ENCODE peak calls at places on chromosomes 12 and 14, in four cellular contexts. N is GM12878, K is K562, X is H1. P is an unnamed sample.

GRCh38 chr12:44876554-44877275 is 600 bp upstream of the NELL2 start:
- DNase-seq in X (peak; percentile 27), K (peak; percentile 22), N (no peak), P (no peak)

GRCh38 chr14:96162265-96162664 is 42.4 kb upstream of the BDKRB2 start:
- DNase-seq in X (no peak), K (no peak), N (no peak), P (no peak)

GRCh38 chr12:55929306-55929791 is 1.6 kb upstream of the DGKA start:
- DNase-seq in X (no peak), N (peak; percentile 70), K (no peak), P (no peak)

GRCh38 chr12:6836851-6837250 is 3.9 kb upstream of the GNB3 start:
- DNase-seq in N (no peak), X (no peak), K (no peak), P (no peak)

GRCh38 chr14:82055511-82055910 is 521.9 kb upstream of the SEL1L start:
- DNase-seq in N (no peak), X (no peak), K (no peak), P (no peak)

GRCh38 chr12:76346236-76346635 is 2.0 kb downstream of the BBS10 start:
- DNase-seq in N (no peak), X (no peak), K (no peak), P (no peak)

GRCh38 chr12:93167841-93168492 is 209.8 kb upstream of the NUDT4 start:
- DNase-seq in K (no peak), X (peak; percentile 10), N (peak; percentile 95), P (peak; percentile 20)

GRCh38 chr12:80040075-80040738 is 59.1 kb upstream of the OTOGL start:
- DNase-seq in N (no peak), K (no peak), X (no peak), P (no peak)

GRCh38 chr12:11855993-11856374 is 206.5 kb downstream of the ETV6 start:
- DNase-seq in X (no peak), N (no peak), K (no peak), P (no peak)

GRCh38 chr14:103696027-103696402 is 19.2 kb downstream of the XRCC3 start:
- DNase-seq in K (no peak), X (no peak), N (no peak), P (no peak)

GRCh38 chr12:78671295-78671694 is 193.3 kb upstream of the SYT1 start:
- DNase-seq in X (no peak), N (no peak), K (no peak), P (no peak)

GRCh38 chr14:70857499-70857895 is 48.2 kb upstream of the MAP3K9 start:
- DNase-seq in N (no peak), K (no peak), X (no peak), P (no peak)

GRCh38 chr14:106551265-106551664 is 1024.9 kb downstream of the TMEM121 start:
- DNase-seq in N (no peak), K (no peak), X (no peak), P (no peak)

GRCh38 chr14:22614240-22614799 is 16.2 kb downstream of the ABHD4 start:
- DNase-seq in K (no peak), X (no peak), N (no peak), P (peak; percentile 83)

GRCh38 chr12:114729731-114730130 is 45.8 kb upstream of the TBX3 start:
- DNase-seq in N (no peak), X (no peak), K (no peak), P (no peak)

GRCh38 chr14:104224516-104225281 is 86.3 kb downstream of the KIF26A start:
- DNase-seq in K (peak; percentile 52), N (no peak), X (no peak), P (no peak)

GRCh38 chr14:70832536-70833305 is 23.4 kb upstream of the MAP3K9 start:
- DNase-seq in N (no peak), X (no peak), K (no peak), P (no peak)

GRCh38 chr14:95445676-95446075 is 70.8 kb downstream of the SYNE3 start:
- DNase-seq in K (no peak), N (no peak), X (no peak), P (no peak)

GRCh38 chr14:54837508-54838149 is 65.0 kb downstream of the GCH1 start:
- DNase-seq in X (no peak), K (no peak), N (no peak), P (peak; percentile 93)

GRCh38 chr14:59362533-59362932 is 102.6 kb downstream of the GPR135 start:
- DNase-seq in N (no peak), K (no peak), X (no peak), P (no peak)

GRCh38 chr14:22884721-22885523 is 1.9 kb downstream of the REM2 start:
- DNase-seq in N (no peak), X (no peak), K (no peak), P (no peak)

GRCh38 chr12:103680591-103681065 is 93.6 kb downstream of the STAB2 start:
- DNase-seq in K (peak; percentile 37), N (no peak), X (no peak), P (no peak)

GRCh38 chr14:23725980-23726746 is 90.0 kb downstream of the DHRS2 start:
- DNase-seq in K (no peak), N (no peak), X (no peak), P (no peak)

GRCh38 chr14:96584199-96584906 is 82.2 kb downstream of the PAPOLA start:
- DNase-seq in X (peak; percentile 43), K (peak; percentile 72), N (no peak), P (peak; percentile 65)

GRCh38 chr14:68306934-68307758 is 485.7 kb downstream of the ZFP36L1 start:
- DNase-seq in N (no peak), X (no peak), K (no peak), P (peak; percentile 48)

GRCh38 chr12:65895759-65896656 is 71.7 kb downstream of the HMGA2 start:
- DNase-seq in K (no peak), X (no peak), N (no peak), P (peak; percentile 97)

GRCh38 chr12:49954863-49955830 is 4.6 kb downstream of the AQP2 start:
- DNase-seq in K (no peak), N (no peak), X (no peak), P (no peak)

GRCh38 chr12:110538869-110539622 is 36.9 kb downstream of the RAD9B start:
- DNase-seq in X (no peak), N (no peak), K (no peak), P (no peak)

GRCh38 chr12:43154498-43155045 is 397.4 kb downstream of the ADAMTS20 start:
- DNase-seq in X (no peak), K (no peak), N (no peak), P (no peak)
- TF ChIP-seq HDAC2 in X (no peak), K (no peak), N (no peak), P (no peak)

GRCh38 chr14:74558655-74559054 is 53.4 kb downstream of the LTBP2 start:
- DNase-seq in X (no peak), K (no peak), N (no peak), P (no peak)
- TF ChIP-seq BRCA1 in X (no peak), K (no peak), N (no peak), P (no peak)

GRCh38 chr12:24853588-24853987 is 95.3 kb downstream of the BCAT1 start:
- DNase-seq in K (no peak), X (no peak), N (no peak), P (no peak)
- TF ChIP-seq HDAC2 in K (no peak), X (no peak), N (no peak), P (no peak)

GRCh38 chr12:16323638-16324037 is 23.8 kb upstream of the MGST1 start:
- DNase-seq in K (no peak), N (no peak), X (no peak), P (no peak)

GRCh38 chr12:16324772-16325171 is 22.7 kb upstream of the MGST1 start:
- DNase-seq in K (no peak), N (no peak), X (no peak), P (no peak)

GRCh38 chr12:16323010-16323409 is 24.4 kb upstream of the MGST1 start:
- DNase-seq in N (no peak), K (no peak), X (no peak), P (no peak)

GRCh38 chr12:16325426-16325825 is 22.0 kb upstream of the MGST1 start:
- DNase-seq in N (no peak), K (no peak), X (no peak), P (no peak)

DNA sequence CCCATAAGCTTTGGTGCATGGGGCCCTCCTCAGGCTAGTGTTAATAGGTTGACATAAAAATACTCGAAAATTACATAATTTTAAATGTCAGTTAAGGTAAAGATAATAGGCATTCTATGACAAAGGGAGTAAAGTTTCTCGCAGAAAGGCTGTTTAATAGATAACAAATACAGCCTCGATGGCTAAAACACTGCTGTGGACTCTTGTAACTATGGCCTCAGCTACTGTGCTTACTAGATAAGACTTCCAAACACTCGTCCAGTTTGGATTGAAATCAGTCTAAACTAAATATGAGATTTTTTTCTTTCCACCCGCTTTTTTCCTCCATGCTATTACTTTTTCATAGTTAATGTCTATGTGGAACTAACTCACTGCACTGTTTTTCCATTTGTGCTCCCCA is 23.1 kb upstream of the MGST1 start:
- DNase-seq in K (no peak), X (no peak), N (no peak), P (no peak)
- TF ChIP-seq BRCA1 in K (no peak), X (no peak), N (no peak), P (no peak)

GRCh38 chr12:14854586-14855163 is 11.3 kb upstream of the ART4 start:
- DNase-seq in X (no peak), K (no peak), N (no peak), P (no peak)
- TF ChIP-seq HDAC2 in X (no peak), K (no peak), N (no peak), P (no peak)

P was measured in HepG2.